ENCODE peak calls at places on chromosomes 13 and 19, in eight cellular contexts. H, Z, N, W, K, C, P and F are unnamed samples.
A peak's percentile ranks its signal among the peaks of the same experiment; 100 is the strongest.

GRCh38 chr19:17125728-17126677 is 50.4 kb downstream of the MYO9B start:
- DNase-seq in P (no peak), C (peak; percentile 39), Z (no peak), K (peak; percentile 80), W (no peak), H (peak; percentile 57), N (peak; percentile 86), F (no peak)

GRCh38 chr13:32246468-32246867 is 68.7 kb downstream of the ZAR1L start:
- DNase-seq in Z (peak; percentile 74), K (no peak), C (no peak), H (peak; percentile 82), P (peak; percentile 13), W (peak; percentile 81), N (no peak), F (peak; percentile 78)

GRCh38 chr19:55692681-55693081 is 17.7 kb downstream of the EPN1 start:
- DNase-seq in K (no peak), W (no peak), C (no peak), Z (no peak), H (no peak), P (no peak), N (no peak), F (no peak)

GRCh38 chr13:49400755-49401659 is 42.9 kb downstream of the CAB39L start:
- DNase-seq in K (no peak), Z (peak; percentile 19), P (no peak), W (no peak), N (no peak), C (no peak), H (peak; percentile 49), F (no peak)

GRCh38 chr13:29849071-29849541 is 1.3 kb downstream of the UBL3 start:
- DNase-seq in N (no peak), H (no peak), C (no peak), W (no peak), P (no peak), Z (no peak), K (peak; percentile 13), F (no peak)

GRCh38 chr13:89457977-89458376 is 1786.8 kb downstream of the SLITRK5 start:
- DNase-seq in N (no peak), Z (peak; percentile 86), H (peak; percentile 47), C (no peak), W (no peak), K (no peak), P (no peak), F (no peak)

GRCh38 chr19:13850910-13851753 is 25.8 kb upstream of the NANOS3 start:
- DNase-seq in W (no peak), C (peak; percentile 72), K (no peak), H (peak; percentile 89), N (peak; percentile 92), Z (peak; percentile 98), P (no peak), F (no peak)

GRCh38 chr19:29936409-29936808 is 5.6 kb upstream of the URI1 start:
- DNase-seq in Z (no peak), N (no peak), C (no peak), K (no peak), H (no peak), P (no peak), W (no peak), F (no peak)

GRCh38 chr13:33728271-33729037 is 89.5 kb upstream of the RFC3 start:
- DNase-seq in W (no peak), Z (no peak), K (no peak), H (no peak), N (no peak), C (no peak), P (no peak), F (no peak)